ENCODE peak calls at places on chromosome 22, in five cellular contexts. Q, R, A, L and E are unnamed samples.

GRCh38 chr22:39956932-39957664 is 3.1 kb upstream of the TMA7B start:
- DNase-seq in Q (no peak), R (no peak), A (no peak), L (no peak), E (no peak)

GRCh38 chr22:26558246-26558895 is 31.6 kb downstream of the TPST2 start:
- DNase-seq in Q (no peak), R (no peak), A (peak), L (peak), E (peak)

GRCh38 chr22:39995346-39996252 is 845 bp downstream of the FAM83F start:
- DNase-seq in Q (no peak), R (no peak), A (no peak), L (no peak), E (no peak)

GRCh38 chr22:20569059-20570058 is 61.9 kb downstream of the MED15 start:
- DNase-seq in Q (peak), R (peak), A (peak), L (peak), E (peak)

GRCh38 chr22:33119044-33119443 is 60.9 kb upstream of the SYN3 start:
- DNase-seq in Q (no peak), R (no peak), A (no peak), L (no peak), E (no peak)

GRCh38 chr22:27668828-27669797 is 132.4 kb downstream of the MN1 start:
- DNase-seq in Q (no peak), R (no peak), A (peak), L (peak), E (no peak)

GRCh38 chr22:43197271-43197941 is 10.5 kb upstream of the TTLL12 start:
- DNase-seq in Q (no peak), R (no peak), A (peak), L (peak), E (no peak)

GRCh38 chr22:39146256-39147101 is 6.0 kb downstream of the CBX7 start:
- DNase-seq in Q (no peak), R (no peak), A (no peak), L (no peak), E (no peak)

GRCh38 chr22:19715286-19715939 is 1.1 kb downstream of the SEPTIN5 start:
- DNase-seq in Q (no peak), R (no peak), A (no peak), L (no peak), E (no peak)

GRCh38 chr22:42299586-42300285 is 29.3 kb upstream of the TCF20 start:
- DNase-seq in Q (peak), R (no peak), A (no peak), L (no peak), E (no peak)

GRCh38 chr22:42442746-42443145 is 10.5 kb upstream of the NFAM1 start:
- DNase-seq in Q (no peak), R (no peak), A (no peak), L (no peak), E (no peak)

GRCh38 chr22:33835196-33835788 is 85.0 kb downstream of the LARGE1 start:
- DNase-seq in Q (no peak), R (peak), A (no peak), L (no peak), E (no peak)

GRCh38 chr22:40709752-40710413 is 30.6 kb downstream of the MCHR1 start:
- DNase-seq in Q (no peak), R (no peak), A (peak), L (no peak), E (no peak)

GRCh38 chr22:42906605-42907338 is 49.7 kb upstream of the ARFGAP3 start:
- DNase-seq in Q (no peak), R (no peak), A (peak), L (no peak), E (no peak)

GRCh38 chr22:42625416-42625815 is 10.7 kb upstream of the POLDIP3 start:
- DNase-seq in Q (no peak), R (no peak), A (no peak), L (no peak), E (no peak)

DNA sequence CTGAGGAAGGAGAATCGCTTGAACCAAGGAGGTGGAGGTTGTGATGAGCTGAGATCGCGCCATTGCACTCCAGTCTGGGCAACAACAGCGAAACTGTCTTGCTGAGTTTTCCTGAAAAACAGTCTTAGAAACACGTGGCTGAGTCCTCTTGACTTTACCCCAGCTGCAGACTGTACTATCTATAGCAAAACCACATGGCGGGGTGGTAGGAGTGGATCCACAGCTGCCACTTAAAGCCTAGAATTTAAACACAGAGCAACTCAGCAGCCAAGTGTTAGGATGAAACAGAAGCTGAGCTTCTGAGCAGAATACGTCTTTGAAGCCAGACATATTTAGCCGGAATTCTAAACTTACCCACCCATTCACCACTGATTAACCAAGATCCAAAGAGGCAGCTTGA is 14.1 kb downstream of the PATZ1 start:
- DNase-seq in Q (no peak), R (no peak), A (no peak), L (no peak), E (no peak)
- H3K4me3 ChIP-seq in Q (no peak), R (no peak), A (no peak), L (no peak), E (no peak)

DNA sequence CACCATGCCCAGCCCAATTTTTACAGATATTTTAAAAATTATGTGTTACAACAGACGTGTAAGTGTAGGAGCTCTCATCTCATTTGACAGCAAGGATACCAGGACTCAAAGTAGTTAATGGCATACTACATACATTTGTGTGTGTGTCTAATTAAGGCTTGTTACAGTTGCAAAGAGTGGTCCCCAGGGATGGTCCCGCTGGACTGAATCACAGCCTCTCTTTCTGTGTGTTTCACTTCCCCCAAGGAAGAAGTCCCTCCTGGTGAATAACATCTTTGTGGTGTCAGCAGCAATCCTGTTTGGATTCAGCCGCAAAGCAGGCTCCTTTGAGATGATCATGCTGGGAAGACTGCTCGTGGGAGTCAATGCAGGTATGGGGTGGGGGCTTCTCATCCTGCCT is 17.2 kb downstream of the SLC2A11 start:
- DNase-seq in Q (no peak), R (no peak), A (no peak), L (no peak), E (no peak)
- H3K4me3 ChIP-seq in Q (no peak), R (no peak), A (no peak), L (no peak), E (no peak)

GRCh38 chr22:30665786-30666185 is 1.9 kb downstream of the DUSP18 start:
- DNase-seq in Q (no peak), R (no peak), A (no peak), L (peak), E (no peak)
- H3K4me3 ChIP-seq in Q (no peak), R (no peak), A (no peak), L (no peak), E (no peak)

DNA sequence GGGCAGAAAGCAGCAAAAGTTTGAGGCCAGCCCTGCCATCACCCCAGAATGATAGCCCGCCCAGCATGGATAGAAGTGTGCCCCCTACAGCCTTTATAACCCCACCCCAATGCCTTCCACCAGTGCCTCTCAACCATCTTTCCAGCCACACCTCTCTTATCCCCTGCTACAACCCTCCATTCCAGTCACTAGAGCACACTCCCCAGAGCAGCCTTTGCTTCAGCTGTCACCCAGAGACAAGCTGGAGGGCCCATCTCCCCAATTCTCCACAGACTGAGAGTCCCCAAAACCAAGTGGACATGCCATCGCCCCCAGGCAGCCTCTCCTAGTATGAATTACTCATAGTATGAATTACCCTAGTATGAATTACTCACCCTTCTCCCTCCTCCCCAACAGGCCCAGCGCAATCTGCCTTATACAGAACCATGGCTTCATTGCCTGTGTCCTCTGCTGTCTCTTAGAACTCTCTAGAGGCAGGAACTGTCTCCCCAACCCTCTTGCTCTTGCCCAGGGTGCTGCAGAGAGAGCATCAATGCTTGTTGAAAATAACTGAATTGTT is 24.9 kb downstream of the MYH9 start:
- DNase-seq in Q (no peak), R (no peak), A (no peak), L (peak), E (no peak)
- H3K4me3 ChIP-seq in Q (peak), R (no peak), A (no peak), L (no peak), E (no peak)

GRCh38 chr22:45262195-45262930 is 21.7 kb upstream of the KIAA0930 start:
- DNase-seq in Q (no peak), R (no peak), A (no peak), L (no peak), E (no peak)

GRCh38 chr22:45265546-45265945 is 19.2 kb upstream of the UPK3A start:
- DNase-seq in Q (no peak), R (no peak), A (no peak), L (peak), E (no peak)

GRCh38 chr22:45262931-45263789 is 21.6 kb upstream of the UPK3A start:
- DNase-seq in Q (no peak), R (no peak), A (peak), L (no peak), E (no peak)

GRCh38 chr22:45261407-45262088 is 20.9 kb upstream of the KIAA0930 start:
- DNase-seq in Q (no peak), R (no peak), A (no peak), L (no peak), E (no peak)

GRCh38 chr22:45263790-45264269 is 20.9 kb upstream of the UPK3A start:
- DNase-seq in Q (no peak), R (peak), A (peak), L (peak), E (no peak)
- H3K4me3 ChIP-seq in Q (no peak), R (no peak), A (no peak), L (no peak), E (no peak)

GRCh38 chr22:48051796-48052620 is 1289.6 kb downstream of the TBC1D22A start:
- DNase-seq in Q (no peak), R (no peak), A (no peak), L (no peak), E (no peak)
- H3K4me3 ChIP-seq in Q (no peak), R (no peak), A (no peak), L (no peak), E (no peak)

DNA sequence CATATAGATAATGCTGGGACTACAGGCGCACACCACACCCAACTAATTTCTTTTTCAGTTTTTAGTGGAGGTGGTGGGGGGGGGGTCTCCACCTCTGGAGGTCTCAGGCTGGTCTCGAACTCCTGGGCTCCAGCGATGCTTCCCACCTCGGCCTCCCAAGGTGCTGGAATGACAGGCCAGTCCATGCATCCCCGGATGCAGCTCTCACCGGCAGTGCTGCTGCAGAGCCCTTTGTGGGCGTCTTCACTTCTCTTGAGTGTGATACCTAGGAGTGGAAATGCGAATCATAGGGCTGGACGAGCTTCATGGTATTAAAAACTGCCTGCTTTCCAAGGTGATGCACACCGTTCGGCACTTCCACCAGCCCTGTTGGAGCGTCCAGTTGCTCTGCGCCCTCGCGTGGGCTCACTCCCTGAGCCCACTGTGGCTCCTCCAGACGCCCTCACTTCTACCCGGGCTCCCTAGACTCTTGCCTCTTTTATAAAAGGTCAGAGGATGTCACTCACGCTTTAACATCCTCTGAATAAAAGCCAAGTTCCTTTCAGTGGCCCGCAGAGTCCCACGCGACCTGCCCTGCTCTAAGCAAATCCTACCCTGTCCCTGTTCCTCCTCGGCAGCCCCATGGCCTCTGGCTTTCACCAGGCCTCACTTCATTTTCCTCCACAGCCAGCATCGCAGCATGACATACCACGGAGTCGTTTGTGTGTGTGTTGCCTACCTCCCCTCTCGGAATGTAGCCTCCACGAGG is 833 bp upstream of the BID start:
- DNase-seq in Q (no peak), R (no peak), A (no peak), L (no peak), E (no peak)
- H3K4me3 ChIP-seq in Q (peak), R (no peak), A (no peak), L (no peak), E (no peak)

DNA sequence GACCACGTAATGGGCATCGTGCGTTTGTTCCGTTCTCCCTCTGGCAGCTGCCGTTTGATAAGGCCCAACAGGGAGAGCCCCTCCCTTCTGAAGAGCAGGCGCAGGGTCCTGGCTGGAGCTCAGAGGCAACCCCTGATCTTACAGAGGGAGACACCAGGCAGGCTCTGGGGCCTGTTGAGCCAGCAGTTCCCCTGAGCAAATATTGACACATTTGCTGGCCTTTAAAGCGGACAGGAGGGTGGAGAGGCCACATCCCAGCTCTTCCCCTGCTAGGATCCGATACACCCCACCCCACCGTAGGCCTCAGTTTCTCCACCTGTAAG is 11.8 kb upstream of the C1QTNF6 start:
- DNase-seq in Q (no peak), R (peak), A (no peak), L (no peak), E (no peak)
- H3K4me3 ChIP-seq in Q (peak), R (no peak), A (peak), L (peak), E (no peak)

DNA sequence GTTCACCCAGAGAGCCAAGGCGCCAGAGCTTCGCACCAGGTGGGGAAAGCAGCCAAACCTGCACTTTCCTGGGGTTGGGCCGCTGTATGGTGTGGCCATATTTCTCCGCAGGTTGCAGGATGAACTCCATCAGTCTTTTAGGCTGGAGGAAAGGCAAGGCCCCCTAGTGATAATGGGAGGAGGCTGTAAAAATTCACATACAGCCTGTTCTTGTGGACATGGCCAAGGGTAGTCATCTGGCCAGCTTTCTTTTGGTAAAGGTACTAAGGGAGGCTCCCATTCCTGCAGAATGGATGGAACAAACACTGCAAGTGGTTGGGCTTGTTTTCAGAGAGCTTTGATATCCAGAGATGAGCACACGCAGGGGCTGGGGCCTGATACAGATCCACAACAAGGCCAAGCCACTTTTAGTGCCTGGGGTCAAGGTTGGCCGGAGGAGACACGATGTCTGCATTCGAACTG is 29.6 kb downstream of the C22orf31 start:
- DNase-seq in Q (no peak), R (no peak), A (no peak), L (no peak), E (no peak)
- H3K4me3 ChIP-seq in Q (no peak), R (no peak), A (no peak), L (no peak), E (no peak)

DNA sequence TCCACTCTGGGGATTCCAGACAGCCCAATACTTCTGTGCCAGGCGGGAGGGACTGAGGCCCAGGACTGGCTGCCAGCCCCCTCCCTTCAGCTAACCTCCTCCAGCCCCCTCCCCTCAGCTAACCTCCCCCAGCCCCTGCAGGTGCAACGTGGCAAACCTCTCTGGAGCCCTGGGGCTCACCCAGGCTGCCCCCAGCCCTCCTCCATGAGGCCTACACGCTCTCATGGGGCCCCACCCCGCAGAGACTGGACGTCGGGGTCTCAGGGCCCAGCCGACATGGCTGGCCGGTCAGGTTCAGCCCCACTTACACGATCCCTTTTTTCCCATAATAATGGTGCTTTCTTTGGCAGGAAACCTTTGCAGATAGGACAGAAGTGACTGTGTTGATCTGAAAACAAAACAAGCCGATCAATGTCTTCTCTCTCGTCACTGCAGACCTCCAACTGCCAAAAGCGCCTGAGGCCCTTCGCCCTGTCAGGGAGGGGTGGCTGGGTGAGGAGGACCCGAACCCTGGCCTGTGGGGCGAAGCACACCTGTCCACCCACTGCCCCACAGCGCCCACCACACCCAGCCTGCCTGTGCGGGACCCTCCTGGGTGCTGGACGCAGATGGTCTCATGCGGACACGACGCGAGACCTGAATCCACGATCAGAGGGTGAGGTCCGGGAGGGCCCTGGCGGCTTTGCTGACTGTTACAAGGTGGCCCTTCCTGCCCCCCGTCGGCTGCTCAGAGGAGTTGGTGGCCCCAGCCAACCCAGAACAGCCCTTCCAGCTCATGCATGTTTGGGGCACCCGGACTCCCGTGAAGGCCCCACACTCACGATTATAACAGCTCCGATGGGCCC is 33.6 kb downstream of the TRMU start:
- DNase-seq in Q (no peak), R (no peak), A (no peak), L (no peak), E (no peak)
- H3K4me3 ChIP-seq in Q (no peak), R (no peak), A (no peak), L (no peak), E (no peak)